ENCODE peak calls at places on chromosomes 2 and 18, in ten cellular contexts. I is sciatic nerve; U is midbrain; B is EH; Y is stimulated activated naive B cell treated with anti-CD40 and anti-IgM and Interleukin-4, amounts not matched to agents 10 μg/mL and 1 μg/mL and 100 μg/mL, for 72 hours; V is NCI-H2107; N is pancreas; H is kidney tubule cell; G is kidney epithelial cell; D is left lobe of liver. J is an unnamed sample.

GRCh38 chr18:34595673-34596072 is 114.4 kb upstream of the DTNA start:
- DNase-seq in B (peak), I (no peak), D (no peak), Y (no peak), H (peak), V (no peak), G (no peak), U (peak), N (no peak), J (no peak)

GRCh38 chr2:217451634-217452033 is 551.2 kb downstream of the TNS1 start:
- DNase-seq in D (no peak), Y (no peak), V (no peak), U (no peak), B (peak), N (no peak), H (peak), I (no peak), G (peak), J (no peak)

GRCh38 chr18:13613099-13613498 is 113.3 kb downstream of the FAM210A start:
- DNase-seq in B (no peak), G (no peak), Y (no peak), H (no peak), U (no peak), D (no peak), I (no peak), V (no peak), N (no peak), J (no peak)

GRCh38 chr2:173652731-173653426 is 298.2 kb downstream of the CDCA7 start:
- DNase-seq in V (no peak), Y (no peak), N (no peak), D (no peak), U (no peak), I (no peak), H (peak), B (peak), G (peak), J (no peak)

GRCh38 chr2:48278590-48278989 is 251.4 kb upstream of the STON1 start:
- DNase-seq in H (no peak), I (no peak), U (no peak), D (no peak), B (no peak), V (no peak), N (no peak), Y (no peak), G (no peak), J (no peak)

GRCh38 chr2:150596071-150596470 is 108.6 kb upstream of the RND3 start:
- DNase-seq in G (no peak), D (no peak), U (no peak), I (no peak), Y (no peak), N (no peak), H (no peak), B (peak), V (no peak), J (no peak)

GRCh38 chr2:241048149-241048948 is 49.9 kb downstream of the SNED1 start:
- DNase-seq in H (no peak), Y (no peak), B (no peak), V (no peak), I (peak), N (no peak), G (no peak), U (no peak), D (no peak), J (no peak)

GRCh38 chr18:8603663-8604520 is 5.3 kb upstream of the RAB12 start:
- DNase-seq in H (no peak), U (no peak), G (no peak), I (no peak), Y (no peak), N (no peak), V (no peak), B (peak), D (no peak), J (no peak)

GRCh38 chr2:62340981-62341624 is 145.2 kb downstream of the B3GNT2 start:
- DNase-seq in Y (peak), G (peak), H (peak), N (no peak), B (peak), V (peak), D (no peak), I (no peak), U (no peak), J (peak)

GRCh38 chr2:62717503-62718081 is 12.1 kb downstream of the EHBP1 start:
- DNase-seq in D (no peak), Y (no peak), N (no peak), G (no peak), U (no peak), V (no peak), I (no peak), H (no peak), B (no peak), J (no peak)

GRCh38 chr18:10543277-10543676 is 17.4 kb downstream of the NAPG start:
- DNase-seq in I (no peak), G (no peak), N (no peak), H (no peak), V (no peak), Y (no peak), U (no peak), D (no peak), B (peak), J (no peak)

GRCh38 chr2:203484266-203485112 is 50.6 kb downstream of the RAPH1 start:
- DNase-seq in H (peak), D (no peak), G (no peak), Y (peak), U (peak), I (no peak), N (no peak), V (no peak), B (peak), J (peak)

GRCh38 chr18:5298156-5298852 is 2.8 kb upstream of the ZBTB14 start:
- DNase-seq in I (peak), B (no peak), H (no peak), D (no peak), U (no peak), N (no peak), G (no peak), Y (no peak), V (no peak), J (no peak)

GRCh38 chr2:38315707-38316333 is 61.3 kb downstream of the ATL2 start:
- DNase-seq in I (no peak), G (no peak), Y (no peak), D (no peak), N (no peak), U (peak), V (no peak), H (peak), B (peak), J (peak)

GRCh38 chr2:43071629-43072550 is 154.5 kb downstream of the ZFP36L2 start:
- DNase-seq in G (no peak), Y (no peak), H (no peak), I (peak), B (peak), N (peak), U (no peak), V (no peak), D (no peak), J (no peak)

GRCh38 chr2:183153967-183154366 is 29.7 kb downstream of the NUP35 start:
- DNase-seq in Y (no peak), N (no peak), G (no peak), H (no peak), D (no peak), I (no peak), U (no peak), V (no peak), B (no peak), J (no peak)